ENCODE peak calls at places on chromosomes 11 and 22, in ten cellular contexts. C is A549; J is stimulated activated CD8-positive, alpha-beta memory T cell treated with anti-CD3 and anti-CD28 coated beads, Interleukin-7, amount 100 ng/mL, for 24 hours; X is astrocyte of the cerebellum; V is type B pancreatic cell; Q is heart right ventricle; H is stimulated activated CD4-positive, alpha-beta T cell treated with anti-CD3 and anti-CD28 coated beads, Interleukin-1b, Interleukin-23, amount 100 ng/mL, for 48 hours; A is activated T-helper 1 cell treated with Interleukin-2 at 50 U/mL for 16 hours; O is NCI-H187 treated with DMSO at 0.1 percent for 48 hours; G is H54. L is an unnamed sample.

GRCh38 chr22:45072322-45072903 is 62.6 kb upstream of the PHF21B start:
- DNase-seq in O (no peak), G (peak), X (peak), A (no peak), C (peak), J (no peak), H (peak), Q (no peak), V (no peak), L (peak)

GRCh38 chr22:37560682-37561208 is 465 bp downstream of the CDC42EP1 start:
- DNase-seq in H (no peak), G (no peak), C (no peak), X (no peak), Q (peak), J (no peak), A (no peak), V (no peak), O (no peak), L (peak)

GRCh38 chr11:35065566-35065965 is 73.4 kb upstream of the CD44 start:
- DNase-seq in J (no peak), A (no peak), G (no peak), H (no peak), X (no peak), O (no peak), C (no peak), V (no peak), Q (no peak), L (peak)

GRCh38 chr11:60121259-60121658 is 32.8 kb downstream of the MS4A2 start:
- DNase-seq in X (no peak), V (no peak), J (no peak), C (no peak), G (no peak), Q (no peak), O (no peak), A (no peak), H (no peak), L (no peak)

GRCh38 chr11:74680703-74681531 is 50.3 kb downstream of the CHRDL2 start:
- DNase-seq in G (no peak), C (no peak), J (no peak), H (no peak), V (no peak), Q (no peak), A (no peak), O (no peak), X (no peak), L (no peak)

GRCh38 chr11:80103149-80103859 is 662.5 kb upstream of the TENM4 start:
- DNase-seq in A (no peak), J (no peak), V (no peak), H (no peak), O (no peak), X (peak), Q (no peak), C (no peak), G (peak), L (peak)

GRCh38 chr22:24810043-24810749 is 4.2 kb downstream of the SGSM1 start:
- DNase-seq in H (no peak), V (no peak), J (no peak), G (no peak), O (no peak), A (no peak), X (no peak), Q (no peak), C (no peak), L (no peak)

GRCh38 chr11:118338637-118339061 is 3.9 kb downstream of the CD3D start:
- DNase-seq in V (no peak), X (no peak), Q (no peak), A (peak), O (no peak), J (peak), G (no peak), C (no peak), H (peak), L (no peak)

GRCh38 chr11:62611705-62612365 is 740 bp downstream of the EML3 start:
- DNase-seq in H (peak), X (peak), G (peak), Q (peak), V (no peak), C (peak), O (no peak), A (no peak), J (peak), L (peak)

GRCh38 chr11:30508594-30508993 is 77.6 kb downstream of the MPPED2 start:
- DNase-seq in H (no peak), Q (no peak), A (no peak), O (no peak), G (no peak), J (no peak), C (no peak), V (no peak), X (no peak), L (no peak)

GRCh38 chr11:74687237-74688005 is 43.8 kb downstream of the CHRDL2 start:
- DNase-seq in C (no peak), A (no peak), H (no peak), O (no peak), J (no peak), V (no peak), X (no peak), G (no peak), Q (no peak), L (peak)

GRCh38 chr11:56642339-56642738 is at the start of gene OR5AP2:
- DNase-seq in G (no peak), J (no peak), Q (no peak), X (no peak), C (no peak), A (no peak), H (no peak), V (no peak), O (no peak), L (no peak)

GRCh38 chr11:116896211-116896610 is 58.8 kb upstream of the APOA1 start:
- DNase-seq in X (no peak), C (no peak), A (no peak), V (no peak), O (no peak), J (no peak), G (no peak), H (no peak), Q (no peak), L (no peak)

GRCh38 chr11:102580185-102580951 is 44.8 kb downstream of the MMP20 start:
- DNase-seq in X (no peak), H (no peak), O (no peak), G (no peak), A (no peak), C (no peak), V (no peak), J (no peak), Q (no peak), L (no peak)

GRCh38 chr22:19807914-19808872 is 46.5 kb downstream of the GNB1L start:
- DNase-seq in V (no peak), J (no peak), X (no peak), Q (no peak), O (no peak), G (no peak), C (no peak), A (no peak), H (no peak), L (no peak)

GRCh38 chr11:45917286-45917622 is 423 bp downstream of the PEX16 start:
- DNase-seq in X (no peak), J (no peak), H (peak), A (no peak), V (no peak), Q (no peak), C (no peak), G (no peak), O (no peak), L (no peak)

GRCh38 chr22:24761888-24762675 is 12.4 kb downstream of the PIWIL3 start:
- DNase-seq in A (no peak), J (no peak), V (no peak), X (no peak), H (no peak), Q (no peak), O (no peak), G (no peak), C (no peak), L (no peak)

GRCh38 chr22:34105461-34106062 is 185.3 kb upstream of the LARGE1 start:
- DNase-seq in V (peak), J (no peak), Q (peak), A (no peak), C (peak), X (no peak), O (peak), H (peak), G (peak), L (no peak)

GRCh38 chr22:19629331-19629719 is 85.0 kb upstream of the SEPTIN5 start:
- DNase-seq in H (no peak), C (no peak), A (no peak), O (no peak), G (no peak), X (no peak), V (no peak), J (no peak), Q (no peak), L (no peak)

GRCh38 chr22:20536590-20537324 is 29.3 kb downstream of the MED15 start:
- DNase-seq in A (no peak), V (no peak), G (no peak), Q (peak), C (no peak), H (no peak), J (no peak), X (no peak), O (no peak), L (no peak)

GRCh38 chr11:61911701-61912529 is 5.5 kb downstream of the RAB3IL1 start:
- DNase-seq in O (no peak), A (no peak), X (no peak), G (no peak), J (no peak), Q (no peak), V (no peak), C (no peak), H (no peak), L (no peak)

GRCh38 chr11:116613201-116613910 is 159.4 kb downstream of the BUD13 start:
- DNase-seq in H (no peak), A (no peak), C (no peak), Q (no peak), O (no peak), J (no peak), G (no peak), V (peak), X (no peak), L (no peak)

GRCh38 chr22:20507253-20508066 is at the start of gene MED15:
- DNase-seq in J (peak), H (peak), Q (peak), A (peak), V (peak), O (no peak), G (no peak), X (peak), C (peak), L (peak)